ENCODE peak calls at places on chromosomes 11 and 22, in seven cellular contexts. One of them, this sample, is unnamed.

GRCh38 chr11:61654397-61654829 is 25.8 kb upstream of the DAGLA start:
- DNase-seq in Peyer's patch: peak; percentile 53
- DNase-seq in tibial artery: peak; percentile 66
- DNase-seq in breast epithelium: no peak
- DNase-seq in stomach: no peak
- DNase-seq in lung: peak; percentile 48
- DNase-seq in fibroblast of lung: no peak
- DNase-seq in this sample: peak; percentile 23

GRCh38 chr11:127454856-127455255 is 454.3 kb upstream of the KIRREL3 start:
- DNase-seq in Peyer's patch: no peak
- DNase-seq in tibial artery: no peak
- DNase-seq in breast epithelium: no peak
- DNase-seq in stomach: no peak
- DNase-seq in lung: no peak
- DNase-seq in fibroblast of lung: peak; percentile 5
- DNase-seq in this sample: no peak

GRCh38 chr11:36362902-36363301 is 66.8 kb downstream of the PRR5L start:
- DNase-seq in Peyer's patch: no peak
- DNase-seq in tibial artery: no peak
- DNase-seq in breast epithelium: no peak
- DNase-seq in stomach: no peak
- DNase-seq in lung: no peak
- DNase-seq in fibroblast of lung: peak; percentile 95
- DNase-seq in this sample: no peak

GRCh38 chr22:30014244-30014643 is 66.0 kb upstream of the HORMAD2 start:
- DNase-seq in Peyer's patch: no peak
- DNase-seq in tibial artery: no peak
- DNase-seq in breast epithelium: no peak
- DNase-seq in stomach: no peak
- DNase-seq in lung: no peak
- DNase-seq in fibroblast of lung: no peak
- DNase-seq in this sample: no peak

GRCh38 chr22:49291169-49291568 is 536.5 kb downstream of the BRD1 start:
- DNase-seq in Peyer's patch: peak; percentile 14
- DNase-seq in tibial artery: peak; percentile 5
- DNase-seq in breast epithelium: peak; percentile 39
- DNase-seq in stomach: no peak
- DNase-seq in lung: no peak
- DNase-seq in fibroblast of lung: no peak
- DNase-seq in this sample: peak; percentile 12

GRCh38 chr11:85590848-85591483 is 36.2 kb downstream of the DLG2 start:
- DNase-seq in Peyer's patch: no peak
- DNase-seq in tibial artery: no peak
- DNase-seq in breast epithelium: no peak
- DNase-seq in stomach: no peak
- DNase-seq in lung: no peak
- DNase-seq in fibroblast of lung: peak; percentile 40
- DNase-seq in this sample: no peak

GRCh38 chr11:123494195-123495050 is 64.4 kb downstream of the GRAMD1B start:
- DNase-seq in Peyer's patch: no peak
- DNase-seq in tibial artery: no peak
- DNase-seq in breast epithelium: no peak
- DNase-seq in stomach: no peak
- DNase-seq in lung: no peak
- DNase-seq in fibroblast of lung: peak; percentile 85
- DNase-seq in this sample: no peak

GRCh38 chr11:83744620-83745192 is 458.5 kb upstream of the CCDC90B start:
- DNase-seq in Peyer's patch: no peak
- DNase-seq in tibial artery: no peak
- DNase-seq in breast epithelium: no peak
- DNase-seq in stomach: no peak
- DNase-seq in lung: no peak
- DNase-seq in fibroblast of lung: no peak
- DNase-seq in this sample: no peak

GRCh38 chr11:7514099-7514725 is 413 bp downstream of the PPFIBP2 start:
- DNase-seq in Peyer's patch: peak; percentile 62
- DNase-seq in tibial artery: peak; percentile 33
- DNase-seq in breast epithelium: no peak
- DNase-seq in stomach: no peak
- DNase-seq in lung: no peak
- DNase-seq in fibroblast of lung: no peak
- DNase-seq in this sample: peak; percentile 41

GRCh38 chr11:44622190-44622650 is 56.8 kb downstream of the CD82 start:
- DNase-seq in Peyer's patch: peak; percentile 22
- DNase-seq in tibial artery: no peak
- DNase-seq in breast epithelium: no peak
- DNase-seq in stomach: peak; percentile 13
- DNase-seq in lung: peak; percentile 22
- DNase-seq in fibroblast of lung: no peak
- DNase-seq in this sample: peak; percentile 6

GRCh38 chr11:1559103-1559951 is 12.7 kb downstream of the DUSP8 start:
- DNase-seq in Peyer's patch: peak; percentile 92
- DNase-seq in tibial artery: peak; percentile 95
- DNase-seq in breast epithelium: peak; percentile 78
- DNase-seq in stomach: peak; percentile 94
- DNase-seq in lung: peak; percentile 92
- DNase-seq in fibroblast of lung: peak; percentile 69
- DNase-seq in this sample: peak; percentile 92

GRCh38 chr11:117172678-117173421 is 5.7 kb upstream of the SIDT2 start:
- DNase-seq in Peyer's patch: no peak
- DNase-seq in tibial artery: no peak
- DNase-seq in breast epithelium: no peak
- DNase-seq in stomach: peak; percentile 24
- DNase-seq in lung: no peak
- DNase-seq in fibroblast of lung: no peak
- DNase-seq in this sample: peak; percentile 13

GRCh38 chr22:48198489-48199459 is 1436.3 kb downstream of the TBC1D22A start:
- DNase-seq in Peyer's patch: peak; percentile 32
- DNase-seq in tibial artery: no peak
- DNase-seq in breast epithelium: no peak
- DNase-seq in stomach: no peak
- DNase-seq in lung: peak; percentile 26
- DNase-seq in fibroblast of lung: no peak
- DNase-seq in this sample: no peak

DNA sequence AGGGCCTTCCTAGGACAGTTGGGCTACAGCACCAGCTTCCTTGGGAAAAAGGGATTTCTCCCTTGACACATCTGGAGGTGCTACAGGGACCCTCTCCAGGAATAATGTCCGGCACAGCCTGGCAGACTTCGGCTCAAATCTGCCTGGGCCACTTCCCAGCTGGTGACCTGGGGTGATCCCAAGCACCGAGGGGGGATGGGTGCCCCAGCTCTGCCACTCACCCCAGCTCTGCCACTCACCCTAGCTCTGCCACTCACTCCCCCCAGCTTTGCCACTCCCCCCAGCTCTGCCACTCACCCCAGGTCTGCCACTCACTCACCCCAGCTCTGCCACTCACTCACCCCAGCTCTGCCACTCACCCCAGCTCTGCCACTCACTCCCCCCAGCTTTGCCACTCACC is 9.9 kb downstream of the OSBPL5 start:
- DNase-seq in Peyer's patch: no peak
- DNase-seq in tibial artery: peak; percentile 17
- DNase-seq in breast epithelium: no peak
- DNase-seq in stomach: no peak
- DNase-seq in lung: no peak
- DNase-seq in fibroblast of lung: no peak
- DNase-seq in this sample: no peak
- H3K4me1 ChIP-seq in Peyer's patch: peaks cover 87% of the 10 kb centered on the region
- H3K4me1 ChIP-seq in tibial artery: peaks cover 83% of the 10 kb centered on the region
- H3K4me1 ChIP-seq in breast epithelium: peaks cover 41% of the 10 kb centered on the region
- H3K4me1 ChIP-seq in stomach: peaks cover 40% of the 10 kb centered on the region
- H3K4me1 ChIP-seq in lung: no peaks in the 10 kb centered on the region
- H3K4me1 ChIP-seq in fibroblast of lung: peaks cover 49% of the 10 kb centered on the region
- H3K4me1 ChIP-seq in this sample: peaks cover 42% of the 10 kb centered on the region

GRCh38 chr11:28963189-28963588 is 855.0 kb downstream of the METTL15 start:
- DNase-seq in Peyer's patch: no peak
- DNase-seq in tibial artery: no peak
- DNase-seq in breast epithelium: no peak
- DNase-seq in stomach: no peak
- DNase-seq in lung: no peak
- DNase-seq in fibroblast of lung: peak; percentile 51
- DNase-seq in this sample: no peak
- H3K4me3 ChIP-seq in Peyer's patch: no peak overlapping the region
- H3K4me3 ChIP-seq in tibial artery: no peak overlapping the region
- H3K4me3 ChIP-seq in breast epithelium: no peak overlapping the region
- H3K4me3 ChIP-seq in stomach: no peak overlapping the region
- H3K4me3 ChIP-seq in lung: no peak overlapping the region
- H3K4me3 ChIP-seq in fibroblast of lung: no peak overlapping the region
- H3K4me3 ChIP-seq in this sample: no peak overlapping the region

DNA sequence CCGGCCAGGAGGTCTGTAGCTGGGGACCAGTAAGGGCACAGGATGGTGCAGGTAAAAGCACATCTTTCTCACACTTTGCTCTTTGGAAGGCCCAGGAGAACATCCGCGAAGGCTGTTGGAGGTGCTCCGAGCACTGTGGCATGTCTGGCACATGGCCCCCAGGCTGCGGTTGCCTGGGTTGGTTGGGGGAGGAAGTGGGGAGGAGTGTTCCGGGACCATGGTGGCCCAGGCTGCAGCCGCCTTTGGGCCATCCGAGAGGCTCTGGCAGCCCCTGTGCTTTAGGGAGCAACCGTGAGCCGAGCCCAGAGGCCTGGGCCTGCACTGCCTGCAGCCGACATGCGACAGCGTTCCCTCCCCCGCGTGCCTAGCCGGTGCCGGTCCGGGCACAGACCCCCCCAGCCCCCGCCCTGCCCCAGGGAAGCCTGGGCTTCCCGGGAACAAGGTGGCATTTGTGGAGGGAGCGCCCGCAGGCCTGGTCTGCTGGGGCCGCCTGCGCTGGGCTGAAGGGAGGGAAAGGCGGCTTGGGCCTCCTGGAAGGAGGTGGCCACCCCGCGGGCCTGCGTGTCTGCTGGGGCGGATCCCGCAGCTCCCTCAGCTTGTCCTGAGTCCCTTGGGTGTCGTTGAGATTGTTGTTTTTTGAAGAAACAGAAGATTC is 57.9 kb downstream of the GRAMD4 start:
- DNase-seq in Peyer's patch: no peak
- DNase-seq in tibial artery: no peak
- DNase-seq in breast epithelium: no peak
- DNase-seq in stomach: no peak
- DNase-seq in lung: no peak
- DNase-seq in fibroblast of lung: no peak
- DNase-seq in this sample: no peak
- TF ChIP-seq CTCF in Peyer's patch: no peak
- TF ChIP-seq CTCF in tibial artery: no peak
- TF ChIP-seq CTCF in breast epithelium: no peak
- TF ChIP-seq CTCF in stomach: no peak
- TF ChIP-seq CTCF in lung: no peak
- TF ChIP-seq CTCF in fibroblast of lung: no peak
- TF ChIP-seq CTCF in this sample: no peak

GRCh38 chr11:128738942-128739341 is 45.1 kb downstream of the FLI1 start:
- DNase-seq in Peyer's patch: no peak
- DNase-seq in tibial artery: no peak
- DNase-seq in breast epithelium: no peak
- DNase-seq in stomach: no peak
- DNase-seq in lung: no peak
- DNase-seq in fibroblast of lung: no peak
- DNase-seq in this sample: no peak

GRCh38 chr11:128741928-128742327 is 48.1 kb downstream of the FLI1 start:
- DNase-seq in Peyer's patch: no peak
- DNase-seq in tibial artery: no peak
- DNase-seq in breast epithelium: no peak
- DNase-seq in stomach: no peak
- DNase-seq in lung: no peak
- DNase-seq in fibroblast of lung: no peak
- DNase-seq in this sample: no peak

GRCh38 chr11:128741511-128741910 is 47.6 kb downstream of the FLI1 start:
- DNase-seq in Peyer's patch: no peak
- DNase-seq in tibial artery: no peak
- DNase-seq in breast epithelium: no peak
- DNase-seq in stomach: no peak
- DNase-seq in lung: no peak
- DNase-seq in fibroblast of lung: no peak
- DNase-seq in this sample: no peak

GRCh38 chr11:128737704-128738103 is 43.8 kb downstream of the FLI1 start:
- DNase-seq in Peyer's patch: no peak
- DNase-seq in tibial artery: no peak
- DNase-seq in breast epithelium: no peak
- DNase-seq in stomach: no peak
- DNase-seq in lung: no peak
- DNase-seq in fibroblast of lung: no peak
- DNase-seq in this sample: no peak

DNA sequence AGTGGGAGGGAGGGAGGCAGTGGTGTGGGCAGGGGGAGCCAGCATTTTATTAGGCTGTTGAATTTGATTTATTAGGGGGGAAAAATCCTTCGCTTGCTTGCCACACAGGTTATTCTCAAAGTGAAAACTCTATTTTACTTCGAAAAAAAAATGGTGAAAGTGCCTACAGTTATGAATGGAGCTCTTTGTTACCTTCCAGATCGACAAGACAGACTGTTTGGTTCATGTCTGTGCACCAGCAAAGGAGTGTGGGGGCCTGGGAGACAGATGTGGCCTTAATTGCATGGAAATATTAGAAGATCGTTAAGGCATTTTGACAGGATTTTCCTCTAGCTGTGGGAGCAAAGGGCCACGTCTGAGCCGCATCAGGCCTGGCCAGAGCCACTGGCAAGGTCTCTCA is 45.7 kb downstream of the FLI1 start:
- DNase-seq in Peyer's patch: no peak
- DNase-seq in tibial artery: no peak
- DNase-seq in breast epithelium: no peak
- DNase-seq in stomach: no peak
- DNase-seq in lung: no peak
- DNase-seq in fibroblast of lung: no peak
- DNase-seq in this sample: no peak
- H3K4me1 ChIP-seq in Peyer's patch: peaks cover 4% of the 10 kb centered on the region
- H3K4me1 ChIP-seq in tibial artery: no peaks in the 10 kb centered on the region
- H3K4me1 ChIP-seq in breast epithelium: no peaks in the 10 kb centered on the region
- H3K4me1 ChIP-seq in stomach: peaks cover 4% of the 10 kb centered on the region
- H3K4me1 ChIP-seq in lung: peaks cover 14% of the 10 kb centered on the region
- H3K4me1 ChIP-seq in fibroblast of lung: no peaks in the 10 kb centered on the region
- H3K4me1 ChIP-seq in this sample: no peaks in the 10 kb centered on the region

GRCh38 chr22:33386270-33386669 is 328.1 kb upstream of the SYN3 start:
- DNase-seq in Peyer's patch: no peak
- DNase-seq in tibial artery: no peak
- DNase-seq in breast epithelium: no peak
- DNase-seq in stomach: no peak
- DNase-seq in lung: no peak
- DNase-seq in fibroblast of lung: no peak
- DNase-seq in this sample: no peak
- H3K4me3 ChIP-seq in Peyer's patch: no peak overlapping the region
- H3K4me3 ChIP-seq in tibial artery: no peak overlapping the region
- H3K4me3 ChIP-seq in breast epithelium: no peak overlapping the region
- H3K4me3 ChIP-seq in stomach: no peak overlapping the region
- H3K4me3 ChIP-seq in lung: no peak overlapping the region
- H3K4me3 ChIP-seq in fibroblast of lung: no peak overlapping the region
- H3K4me3 ChIP-seq in this sample: no peak overlapping the region

GRCh38 chr11:9265211-9266131 is at the start of gene DENND5A:
- DNase-seq in Peyer's patch: peak; percentile 84
- DNase-seq in tibial artery: peak; percentile 81
- DNase-seq in breast epithelium: peak; percentile 78
- DNase-seq in stomach: peak; percentile 82
- DNase-seq in lung: peak; percentile 84
- DNase-seq in fibroblast of lung: peak; percentile 83
- DNase-seq in this sample: peak; percentile 87
- TF ChIP-seq CTCF in Peyer's patch: no peak
- TF ChIP-seq CTCF in tibial artery: no peak
- TF ChIP-seq CTCF in breast epithelium: no peak
- TF ChIP-seq CTCF in stomach: no peak
- TF ChIP-seq CTCF in lung: no peak
- TF ChIP-seq CTCF in fibroblast of lung: no peak
- TF ChIP-seq CTCF in this sample: no peak